ENCODE peak calls at places on chromosomes 1 and 21, in seven cellular contexts. A is GM03348, R is EH, E is NCI-H1417, Y is neuronal stem cell, X is NCI-H2171, U is esophagus squamous epithelium. N is an unnamed sample.

GRCh38 chr1:1665815-1666251 is 7.0 kb upstream of the CDK11B start:
- DNase-seq in A (no peak), R (no peak), E (no peak), Y (peak; percentile 11), X (no peak), U (no peak), N (no peak)

GRCh38 chr1:240199758-240200655 is 108.3 kb downstream of the FMN2 start:
- DNase-seq in A (no peak), R (no peak), E (no peak), Y (no peak), X (no peak), U (no peak), N (no peak)

GRCh38 chr1:152654110-152654509 is 9.1 kb upstream of the LCE2D start:
- DNase-seq in A (peak; percentile 74), R (peak; percentile 45), E (peak; percentile 86), Y (peak; percentile 17), X (peak; percentile 5), U (no peak), N (peak; percentile 9)

GRCh38 chr1:183719289-183719688 is 66.2 kb upstream of the APOBEC4 start:
- DNase-seq in A (no peak), R (no peak), E (no peak), Y (no peak), X (no peak), U (no peak), N (peak; percentile 9)

GRCh38 chr1:175920401-175920800 is 177.0 kb upstream of the TNR start:
- DNase-seq in A (no peak), R (peak; percentile 59), E (no peak), Y (no peak), X (no peak), U (no peak), N (no peak)

GRCh38 chr1:102858695-102859094 is 249.6 kb downstream of the COL11A1 start:
- DNase-seq in A (peak; percentile 52), R (peak; percentile 96), E (no peak), Y (no peak), X (no peak), U (no peak), N (no peak)

GRCh38 chr1:236023926-236024565 is 40.8 kb downstream of the NID1 start:
- DNase-seq in A (no peak), R (no peak), E (no peak), Y (no peak), X (no peak), U (no peak), N (no peak)

GRCh38 chr1:198756470-198756869 is 117.6 kb downstream of the PTPRC start:
- DNase-seq in A (no peak), R (peak; percentile 44), E (peak; percentile 1), Y (no peak), X (no peak), U (no peak), N (no peak)

GRCh38 chr1:113990541-113990940 is 11.3 kb downstream of the OLFML3 start:
- DNase-seq in A (no peak), R (no peak), E (no peak), Y (no peak), X (no peak), U (no peak), N (no peak)

GRCh38 chr1:53328490-53329182 is 766 bp upstream of the LRP8 start:
- DNase-seq in A (no peak), R (peak; percentile 5), E (no peak), Y (peak; percentile 30), X (no peak), U (no peak), N (no peak)

GRCh38 chr1:16076003-16076870 is 2.8 kb upstream of the FAM131C start:
- DNase-seq in A (peak; percentile 83), R (peak; percentile 95), E (no peak), Y (no peak), X (no peak), U (no peak), N (no peak)

GRCh38 chr1:204545202-204545601 is 29.0 kb downstream of the MDM4 start:
- DNase-seq in A (no peak), R (peak; percentile 45), E (no peak), Y (no peak), X (no peak), U (no peak), N (no peak)

GRCh38 chr1:108847464-108847863 is 9.4 kb downstream of the AKNAD1 start:
- DNase-seq in A (no peak), R (no peak), E (peak; percentile 9), Y (no peak), X (no peak), U (no peak), N (no peak)

GRCh38 chr1:184823080-184823479 is 68.4 kb upstream of the EDEM3 start:
- DNase-seq in A (no peak), R (no peak), E (peak; percentile 99), Y (peak; percentile 56), X (no peak), U (no peak), N (no peak)

GRCh38 chr1:86063721-86064120 is 92.9 kb downstream of the COL24A1 start:
- DNase-seq in A (no peak), R (no peak), E (no peak), Y (no peak), X (no peak), U (no peak), N (no peak)

GRCh38 chr1:208652300-208653160 is 408.3 kb upstream of the PLXNA2 start:
- DNase-seq in A (peak; percentile 81), R (peak; percentile 78), E (peak; percentile 78), Y (peak; percentile 45), X (peak; percentile 58), U (no peak), N (peak; percentile 60)

GRCh38 chr21:28207776-28208175 is 784.9 kb downstream of the LTN1 start:
- DNase-seq in A (peak; percentile 72), R (peak; percentile 92), E (no peak), Y (no peak), X (no peak), U (no peak), N (no peak)

GRCh38 chr1:18481190-18481920 is 625 bp downstream of the KLHDC7A start:
- DNase-seq in A (no peak), R (no peak), E (peak; percentile 45), Y (no peak), X (no peak), U (no peak), N (no peak)

GRCh38 chr1:66300986-66301451 is 232.9 kb upstream of the SGIP1 start:
- DNase-seq in A (peak; percentile 25), R (peak; percentile 68), E (no peak), Y (no peak), X (no peak), U (no peak), N (no peak)

GRCh38 chr1:158121604-158122254 is 59.0 kb upstream of the CD1D start:
- DNase-seq in A (peak; percentile 18), R (peak; percentile 58), E (peak; percentile 82), Y (peak; percentile 53), X (no peak), U (no peak), N (no peak)

GRCh38 chr1:242209063-242209462 is 210.2 kb upstream of the MAP1LC3C start:
- DNase-seq in A (no peak), R (no peak), E (no peak), Y (no peak), X (no peak), U (no peak), N (no peak)

GRCh38 chr1:95022527-95022926 is 50.2 kb downstream of the ALG14 start:
- DNase-seq in A (no peak), R (peak; percentile 23), E (no peak), Y (no peak), X (no peak), U (no peak), N (no peak)

GRCh38 chr1:23193391-23194118 is 23.7 kb downstream of the HTR1D start:
- DNase-seq in A (no peak), R (no peak), E (no peak), Y (no peak), X (no peak), U (no peak), N (no peak)

GRCh38 chr1:218671573-218671972 is 326.4 kb downstream of the TGFB2 start:
- DNase-seq in A (no peak), R (peak; percentile 59), E (no peak), Y (no peak), X (peak; percentile 26), U (no peak), N (no peak)

GRCh38 chr1:118618618-118619340 is 369.4 kb downstream of the TBX15 start:
- DNase-seq in A (no peak), R (peak; percentile 5), E (no peak), Y (no peak), X (no peak), U (no peak), N (no peak)

GRCh38 chr21:26389971-26390641 is 183.0 kb downstream of the CYYR1 start:
- DNase-seq in A (peak; percentile 57), R (peak; percentile 90), E (no peak), Y (no peak), X (peak; percentile 78), U (no peak), N (no peak)